ENCODE peak calls at places on chromosomes 5 and 9, in nine cellular contexts. One of them, this sample, is unnamed.

GRCh38 chr5:38370341-38371100 is 112.2 kb downstream of the EGFLAM start:
- DNase-seq in aorta: no peak
- DNase-seq in substantia nigra: no peak
- DNase-seq in EH: peak
- DNase-seq in A673: no peak
- DNase-seq in GM13976: no peak
- DNase-seq in EL: no peak
- DNase-seq in lower lobe of right lung: no peak
- DNase-seq in astrocyte of the cerebellum: no peak
- DNase-seq in this sample: no peak

GRCh38 chr5:150751096-150751891 is 7.5 kb downstream of the DCTN4 start:
- DNase-seq in aorta: no peak
- DNase-seq in EH: peak
- DNase-seq in GM13976: no peak
- DNase-seq in astrocyte of the cerebellum: no peak
- DNase-seq in EL: no peak
- DNase-seq in A673: peak
- DNase-seq in lower lobe of right lung: no peak
- DNase-seq in substantia nigra: no peak
- DNase-seq in this sample: no peak

GRCh38 chr5:5356765-5357164 is 65.7 kb upstream of the ICE1 start:
- DNase-seq in EL: no peak
- DNase-seq in GM13976: no peak
- DNase-seq in A673: no peak
- DNase-seq in aorta: no peak
- DNase-seq in astrocyte of the cerebellum: no peak
- DNase-seq in lower lobe of right lung: no peak
- DNase-seq in substantia nigra: no peak
- DNase-seq in EH: no peak
- DNase-seq in this sample: no peak

GRCh38 chr5:31385774-31386537 is 145.9 kb downstream of the DROSHA start:
- DNase-seq in astrocyte of the cerebellum: no peak
- DNase-seq in A673: no peak
- DNase-seq in EH: peak
- DNase-seq in aorta: no peak
- DNase-seq in lower lobe of right lung: no peak
- DNase-seq in substantia nigra: no peak
- DNase-seq in EL: no peak
- DNase-seq in GM13976: no peak
- DNase-seq in this sample: no peak

GRCh38 chr5:68548959-68549676 is 333.6 kb downstream of the PIK3R1 start:
- DNase-seq in substantia nigra: no peak
- DNase-seq in EL: peak
- DNase-seq in A673: peak
- DNase-seq in lower lobe of right lung: no peak
- DNase-seq in EH: peak
- DNase-seq in astrocyte of the cerebellum: no peak
- DNase-seq in aorta: no peak
- DNase-seq in GM13976: no peak
- DNase-seq in this sample: no peak

GRCh38 chr5:18394154-18394804 is 760.0 kb downstream of the TAF11L14 start:
- DNase-seq in aorta: no peak
- DNase-seq in astrocyte of the cerebellum: peak
- DNase-seq in lower lobe of right lung: peak
- DNase-seq in A673: peak
- DNase-seq in EL: peak
- DNase-seq in GM13976: peak
- DNase-seq in substantia nigra: peak
- DNase-seq in EH: no peak
- DNase-seq in this sample: peak

GRCh38 chr5:130605200-130605599 is 559.9 kb downstream of the HINT1 start:
- DNase-seq in EL: no peak
- DNase-seq in astrocyte of the cerebellum: no peak
- DNase-seq in lower lobe of right lung: no peak
- DNase-seq in EH: no peak
- DNase-seq in A673: no peak
- DNase-seq in aorta: no peak
- DNase-seq in GM13976: no peak
- DNase-seq in substantia nigra: no peak
- DNase-seq in this sample: no peak

GRCh38 chr5:129271309-129271708 is 176.8 kb downstream of the ISOC1 start:
- DNase-seq in astrocyte of the cerebellum: no peak
- DNase-seq in A673: peak
- DNase-seq in EL: peak
- DNase-seq in lower lobe of right lung: no peak
- DNase-seq in substantia nigra: no peak
- DNase-seq in GM13976: peak
- DNase-seq in aorta: no peak
- DNase-seq in EH: no peak
- DNase-seq in this sample: no peak

GRCh38 chr5:37838933-37839341 is 904 bp downstream of the GDNF start:
- DNase-seq in substantia nigra: no peak
- DNase-seq in EL: peak
- DNase-seq in aorta: no peak
- DNase-seq in EH: no peak
- DNase-seq in lower lobe of right lung: no peak
- DNase-seq in GM13976: peak
- DNase-seq in astrocyte of the cerebellum: no peak
- DNase-seq in A673: peak
- DNase-seq in this sample: no peak

GRCh38 chr5:132475531-132475930 is 15.0 kb downstream of the IRF1 start:
- DNase-seq in EH: no peak
- DNase-seq in astrocyte of the cerebellum: no peak
- DNase-seq in A673: no peak
- DNase-seq in aorta: no peak
- DNase-seq in EL: no peak
- DNase-seq in GM13976: no peak
- DNase-seq in lower lobe of right lung: no peak
- DNase-seq in substantia nigra: no peak
- DNase-seq in this sample: peak

GRCh38 chr5:89849819-89850515 is 559.6 kb downstream of the CETN3 start:
- DNase-seq in astrocyte of the cerebellum: peak
- DNase-seq in A673: no peak
- DNase-seq in lower lobe of right lung: no peak
- DNase-seq in GM13976: no peak
- DNase-seq in substantia nigra: no peak
- DNase-seq in EL: no peak
- DNase-seq in EH: no peak
- DNase-seq in aorta: no peak
- DNase-seq in this sample: no peak

GRCh38 chr5:113546711-113547159 is 33.2 kb downstream of the YTHDC2 start:
- DNase-seq in EH: peak
- DNase-seq in lower lobe of right lung: no peak
- DNase-seq in A673: no peak
- DNase-seq in EL: peak
- DNase-seq in astrocyte of the cerebellum: peak
- DNase-seq in GM13976: no peak
- DNase-seq in aorta: no peak
- DNase-seq in substantia nigra: no peak
- DNase-seq in this sample: no peak

GRCh38 chr5:13745508-13745907 is 199.0 kb downstream of the DNAH5 start:
- DNase-seq in aorta: no peak
- DNase-seq in substantia nigra: no peak
- DNase-seq in EL: peak
- DNase-seq in GM13976: no peak
- DNase-seq in EH: peak
- DNase-seq in lower lobe of right lung: no peak
- DNase-seq in A673: no peak
- DNase-seq in astrocyte of the cerebellum: peak
- DNase-seq in this sample: no peak

GRCh38 chr5:6236858-6237481 is 141.4 kb downstream of the MED10 start:
- DNase-seq in aorta: no peak
- DNase-seq in lower lobe of right lung: no peak
- DNase-seq in EL: no peak
- DNase-seq in substantia nigra: no peak
- DNase-seq in astrocyte of the cerebellum: no peak
- DNase-seq in GM13976: no peak
- DNase-seq in A673: no peak
- DNase-seq in EH: no peak
- DNase-seq in this sample: no peak

GRCh38 chr9:6055213-6055612 is 39.8 kb upstream of the RANBP6 start:
- DNase-seq in substantia nigra: no peak
- DNase-seq in aorta: no peak
- DNase-seq in A673: peak
- DNase-seq in astrocyte of the cerebellum: peak
- DNase-seq in EH: peak
- DNase-seq in EL: peak
- DNase-seq in GM13976: peak
- DNase-seq in lower lobe of right lung: no peak
- DNase-seq in this sample: no peak

GRCh38 chr5:135934939-135935338 is 19.8 kb downstream of the LECT2 start:
- DNase-seq in EH: peak
- DNase-seq in aorta: no peak
- DNase-seq in EL: no peak
- DNase-seq in astrocyte of the cerebellum: peak
- DNase-seq in substantia nigra: no peak
- DNase-seq in A673: no peak
- DNase-seq in GM13976: no peak
- DNase-seq in lower lobe of right lung: no peak
- DNase-seq in this sample: no peak

GRCh38 chr9:137295313-137296213 is 6.5 kb downstream of the NRARP start:
- DNase-seq in substantia nigra: no peak
- DNase-seq in A673: peak
- DNase-seq in astrocyte of the cerebellum: no peak
- DNase-seq in EH: peak
- DNase-seq in aorta: no peak
- DNase-seq in lower lobe of right lung: no peak
- DNase-seq in EL: no peak
- DNase-seq in GM13976: peak
- DNase-seq in this sample: peak

GRCh38 chr9:129823163-129823933 is 588 bp downstream of the TOR1A start:
- DNase-seq in lower lobe of right lung: peak
- DNase-seq in EL: peak
- DNase-seq in substantia nigra: no peak
- DNase-seq in astrocyte of the cerebellum: no peak
- DNase-seq in EH: peak
- DNase-seq in GM13976: peak
- DNase-seq in A673: peak
- DNase-seq in aorta: no peak
- DNase-seq in this sample: no peak

GRCh38 chr9:78858266-78858665 is 561.3 kb downstream of the PSAT1 start:
- DNase-seq in aorta: no peak
- DNase-seq in astrocyte of the cerebellum: no peak
- DNase-seq in GM13976: no peak
- DNase-seq in lower lobe of right lung: no peak
- DNase-seq in EL: peak
- DNase-seq in substantia nigra: no peak
- DNase-seq in EH: peak
- DNase-seq in A673: no peak
- DNase-seq in this sample: no peak

GRCh38 chr9:15136646-15137045 is 170.4 kb downstream of the TTC39B start:
- DNase-seq in GM13976: no peak
- DNase-seq in astrocyte of the cerebellum: no peak
- DNase-seq in A673: peak
- DNase-seq in EL: peak
- DNase-seq in lower lobe of right lung: no peak
- DNase-seq in aorta: no peak
- DNase-seq in substantia nigra: no peak
- DNase-seq in EH: peak
- DNase-seq in this sample: no peak

GRCh38 chr5:126525630-126526245 is 69.3 kb downstream of the ALDH7A1 start:
- DNase-seq in substantia nigra: no peak
- DNase-seq in lower lobe of right lung: peak
- DNase-seq in EH: peak
- DNase-seq in GM13976: no peak
- DNase-seq in astrocyte of the cerebellum: no peak
- DNase-seq in EL: peak
- DNase-seq in aorta: peak
- DNase-seq in A673: peak
- DNase-seq in this sample: peak

GRCh38 chr5:135163391-135163790 is 129.4 kb upstream of the PITX1 start:
- DNase-seq in astrocyte of the cerebellum: no peak
- DNase-seq in lower lobe of right lung: no peak
- DNase-seq in aorta: no peak
- DNase-seq in substantia nigra: no peak
- DNase-seq in EL: no peak
- DNase-seq in EH: no peak
- DNase-seq in A673: no peak
- DNase-seq in GM13976: no peak
- DNase-seq in this sample: no peak

GRCh38 chr5:154627711-154628678 is 127.2 kb upstream of the LARP1 start:
- DNase-seq in lower lobe of right lung: no peak
- DNase-seq in A673: peak
- DNase-seq in substantia nigra: no peak
- DNase-seq in GM13976: no peak
- DNase-seq in astrocyte of the cerebellum: no peak
- DNase-seq in EL: peak
- DNase-seq in aorta: no peak
- DNase-seq in EH: peak
- DNase-seq in this sample: no peak

GRCh38 chr5:116130471-116130870 is 45.6 kb downstream of the COMMD10 start:
- DNase-seq in GM13976: no peak
- DNase-seq in aorta: no peak
- DNase-seq in lower lobe of right lung: no peak
- DNase-seq in EL: peak
- DNase-seq in astrocyte of the cerebellum: peak
- DNase-seq in substantia nigra: no peak
- DNase-seq in A673: no peak
- DNase-seq in EH: peak
- DNase-seq in this sample: no peak

GRCh38 chr5:14035859-14036440 is 91.5 kb upstream of the DNAH5 start:
- DNase-seq in EH: peak
- DNase-seq in aorta: peak
- DNase-seq in substantia nigra: no peak
- DNase-seq in A673: peak
- DNase-seq in GM13976: peak
- DNase-seq in astrocyte of the cerebellum: peak
- DNase-seq in lower lobe of right lung: no peak
- DNase-seq in EL: peak
- DNase-seq in this sample: no peak

GRCh38 chr9:128242828-128243485 is 32.9 kb downstream of the GOLGA2 start:
- DNase-seq in A673: no peak
- DNase-seq in aorta: peak
- DNase-seq in EL: no peak
- DNase-seq in lower lobe of right lung: no peak
- DNase-seq in GM13976: no peak
- DNase-seq in astrocyte of the cerebellum: no peak
- DNase-seq in substantia nigra: no peak
- DNase-seq in EH: no peak
- DNase-seq in this sample: peak

GRCh38 chr9:69996947-69997346 is 46.7 kb upstream of the MAMDC2 start:
- DNase-seq in GM13976: no peak
- DNase-seq in lower lobe of right lung: no peak
- DNase-seq in substantia nigra: no peak
- DNase-seq in EH: no peak
- DNase-seq in A673: no peak
- DNase-seq in aorta: no peak
- DNase-seq in astrocyte of the cerebellum: no peak
- DNase-seq in EL: no peak
- DNase-seq in this sample: no peak

GRCh38 chr9:130302785-130303612 is 37.4 kb downstream of the HMCN2 start:
- DNase-seq in substantia nigra: no peak
- DNase-seq in aorta: no peak
- DNase-seq in EL: no peak
- DNase-seq in GM13976: no peak
- DNase-seq in A673: no peak
- DNase-seq in lower lobe of right lung: no peak
- DNase-seq in EH: no peak
- DNase-seq in astrocyte of the cerebellum: no peak
- DNase-seq in this sample: no peak

GRCh38 chr5:74625742-74626241 is 14.7 kb downstream of the ENC1 start:
- DNase-seq in EL: peak
- DNase-seq in A673: peak
- DNase-seq in aorta: no peak
- DNase-seq in GM13976: no peak
- DNase-seq in EH: peak
- DNase-seq in astrocyte of the cerebellum: peak
- DNase-seq in lower lobe of right lung: no peak
- DNase-seq in substantia nigra: no peak
- DNase-seq in this sample: no peak

GRCh38 chr5:134427540-134428041 is 15.9 kb upstream of the CDKN2AIPNL start:
- DNase-seq in lower lobe of right lung: no peak
- DNase-seq in astrocyte of the cerebellum: no peak
- DNase-seq in EL: no peak
- DNase-seq in substantia nigra: no peak
- DNase-seq in EH: no peak
- DNase-seq in A673: peak
- DNase-seq in aorta: no peak
- DNase-seq in GM13976: no peak
- DNase-seq in this sample: no peak

GRCh38 chr5:31333475-31333874 is 140.0 kb downstream of the CDH6 start:
- DNase-seq in A673: no peak
- DNase-seq in EH: no peak
- DNase-seq in astrocyte of the cerebellum: no peak
- DNase-seq in lower lobe of right lung: no peak
- DNase-seq in substantia nigra: no peak
- DNase-seq in aorta: no peak
- DNase-seq in GM13976: no peak
- DNase-seq in EL: no peak
- DNase-seq in this sample: no peak